ENCODE peak calls at places on chromosome 14, in six cellular contexts. U is EH; H is Caki2; Q is astrocyte of the spinal cord; R is HS-27A; K is activated T-helper 1 cell treated with anti-CD3 and anti-CD28 coated beads, Interleukin-2, amount 50 U/mL, for 16 hours. A is an unnamed sample.

GRCh38 chr14:86574026-86574777 is 1044.3 kb downstream of the FLRT2 start:
- DNase-seq in K (no peak), U (peak), R (no peak), H (no peak), Q (peak), A (peak)

GRCh38 chr14:101557811-101558738 is 3.2 kb upstream of the DIO3 start:
- DNase-seq in Q (no peak), R (no peak), U (no peak), H (no peak), K (no peak), A (no peak)

GRCh38 chr14:68177728-68178127 is 358.1 kb downstream of the RAD51B start:
- DNase-seq in U (no peak), R (no peak), Q (no peak), K (no peak), H (no peak), A (no peak)

GRCh38 chr14:61003571-61003970 is 22.5 kb downstream of the SLC38A6 start:
- DNase-seq in R (no peak), H (no peak), K (no peak), U (peak), Q (no peak), A (no peak)

GRCh38 chr14:68585690-68586089 is 207.2 kb downstream of the ZFP36L1 start:
- DNase-seq in R (no peak), Q (peak), H (no peak), K (no peak), U (peak), A (no peak)

GRCh38 chr14:54652890-54653201 is 85.9 kb downstream of the SAMD4A start:
- DNase-seq in U (no peak), H (no peak), Q (no peak), R (no peak), K (no peak), A (no peak)

GRCh38 chr14:103538291-103539055 is 9.5 kb downstream of the TRMT61A start:
- DNase-seq in R (no peak), U (no peak), Q (no peak), K (no peak), H (no peak), A (no peak)

GRCh38 chr14:37340353-37340752 is 142.6 kb downstream of the MIPOL1 start:
- DNase-seq in K (no peak), R (no peak), H (no peak), U (no peak), Q (no peak), A (peak)

GRCh38 chr14:99687284-99688209 is 3.4 kb downstream of the CYP46A1 start:
- DNase-seq in Q (no peak), H (no peak), K (peak), R (no peak), U (no peak), A (no peak)

GRCh38 chr14:54087376-54087775 is 130.8 kb upstream of the BMP4 start:
- DNase-seq in U (no peak), Q (no peak), H (no peak), K (no peak), R (no peak), A (no peak)

GRCh38 chr14:97713023-97713422 is 915.8 kb downstream of the VRK1 start:
- DNase-seq in H (peak), R (no peak), U (no peak), K (no peak), Q (peak), A (peak)

GRCh38 chr14:54766276-54767138 is 136.1 kb downstream of the GCH1 start:
- DNase-seq in R (no peak), K (no peak), Q (no peak), U (no peak), H (no peak), A (no peak)

GRCh38 chr14:80055912-80056801 is 155.1 kb downstream of the DIO2 start:
- DNase-seq in Q (peak), K (no peak), R (peak), H (peak), U (peak), A (peak)

GRCh38 chr14:63893701-63894458 is 41.1 kb downstream of the SYNE2 start:
- DNase-seq in K (no peak), Q (peak), R (peak), H (peak), U (peak), A (peak)

GRCh38 chr14:94738786-94739185 is 31.1 kb downstream of the GSC start:
- DNase-seq in H (no peak), U (no peak), K (no peak), R (no peak), Q (no peak), A (peak)

GRCh38 chr14:88825503-88825902 is 1.1 kb downstream of the TTC8 start:
- DNase-seq in U (no peak), Q (no peak), H (no peak), R (no peak), K (no peak), A (no peak)

GRCh38 chr14:99815696-99816095 is 22.5 kb downstream of the EML1 start:
- DNase-seq in R (no peak), K (no peak), Q (no peak), U (no peak), H (no peak), A (no peak)

GRCh38 chr14:68983210-68983609 is 4.1 kb upstream of the ACTN1 start:
- DNase-seq in Q (no peak), H (no peak), U (peak), K (no peak), R (no peak), A (no peak)

GRCh38 chr14:26531894-26532293 is 65.9 kb downstream of the NOVA1 start:
- DNase-seq in H (peak), U (no peak), K (no peak), Q (peak), R (no peak), A (no peak)

GRCh38 chr14:31030406-31030805 is 4.2 kb upstream of the STRN3 start:
- DNase-seq in U (no peak), R (no peak), K (no peak), Q (no peak), H (no peak), A (no peak)

GRCh38 chr14:28975084-28975483 is 208.5 kb downstream of the FOXG1 start:
- DNase-seq in H (no peak), Q (no peak), R (no peak), U (no peak), K (no peak), A (no peak)

GRCh38 chr14:71381814-71382213 is 474.6 kb downstream of the PCNX1 start:
- DNase-seq in K (no peak), Q (no peak), U (peak), R (no peak), H (no peak), A (no peak)

GRCh38 chr14:34220921-34221320 is 241.1 kb downstream of the SPTSSA start:
- DNase-seq in R (no peak), H (no peak), U (no peak), Q (no peak), K (no peak), A (no peak)

GRCh38 chr14:79011920-79012204 is 841.7 kb downstream of the NRXN3 start:
- DNase-seq in R (no peak), Q (no peak), K (no peak), H (no peak), U (no peak), A (peak)

GRCh38 chr14:37598085-37598972 is 2.9 kb downstream of the TTC6 start:
- DNase-seq in H (no peak), Q (no peak), K (no peak), R (no peak), U (no peak), A (no peak)

GRCh38 chr14:44785096-44785495 is 176.7 kb downstream of the KLHL28 start:
- DNase-seq in K (no peak), R (no peak), Q (no peak), U (no peak), H (no peak), A (peak)

GRCh38 chr14:35669782-35670181 is 135.8 kb downstream of the INSM2 start:
- DNase-seq in K (no peak), U (peak), Q (peak), H (no peak), R (no peak), A (peak)

GRCh38 chr14:36167431-36167830 is 9.1 kb downstream of the PTCSC3 start:
- DNase-seq in R (no peak), H (no peak), K (no peak), U (no peak), Q (no peak), A (no peak)

GRCh38 chr14:22252591-22253178 is 336.3 kb downstream of the DAD1 start:
- DNase-seq in Q (no peak), U (no peak), K (no peak), H (no peak), R (no peak), A (no peak)